ENCODE peak calls at places on chromosomes 7 and 10, in ten cellular contexts. D, V, F, C, Z, E, K, U, N and R are unnamed samples.

GRCh38 chr10:131651674-131652093 is 249.1 kb upstream of the PPP2R2D start:
- DNase-seq in V (no peak), U (no peak), F (no peak), E (no peak), D (peak), C (no peak), N (no peak), Z (peak), K (no peak), R (no peak)

GRCh38 chr7:37901236-37901827 is 15.3 kb downstream of the SFRP4 start:
- DNase-seq in Z (peak), V (peak), U (peak), E (peak), F (peak), N (no peak), D (no peak), C (no peak), K (no peak), R (peak)

GRCh38 chr7:6530626-6531491 is 20.4 kb downstream of the GRID2IP start:
- DNase-seq in E (no peak), V (peak), D (no peak), N (no peak), Z (peak), U (peak), C (peak), F (no peak), K (no peak), R (no peak)

GRCh38 chr10:6486280-6486679 is 93.8 kb downstream of the PRKCQ start:
- DNase-seq in C (no peak), F (no peak), Z (no peak), N (no peak), D (no peak), K (no peak), V (no peak), U (no peak), E (no peak), R (no peak)

GRCh38 chr7:47635091-47636090 is 53.5 kb upstream of the TNS3 start:
- DNase-seq in U (no peak), N (peak), K (no peak), C (no peak), V (peak), E (no peak), D (peak), F (no peak), Z (peak), R (no peak)

GRCh38 chr10:88037623-88038022 is 174.2 kb downstream of the PTEN start:
- DNase-seq in C (no peak), D (no peak), U (no peak), E (no peak), K (no peak), V (no peak), F (no peak), Z (no peak), N (no peak), R (no peak)

GRCh38 chr7:86644282-86645173 is 819 bp downstream of the GRM3 start:
- DNase-seq in C (no peak), K (no peak), F (no peak), U (no peak), V (no peak), N (no peak), D (no peak), E (no peak), Z (peak), R (no peak)

GRCh38 chr10:30396282-30396681 is 37.7 kb upstream of the MAP3K8 start:
- DNase-seq in U (no peak), N (no peak), Z (no peak), D (no peak), V (no peak), E (no peak), K (no peak), C (no peak), F (no peak), R (no peak)

GRCh38 chr10:86363833-86364511 is 2.6 kb downstream of the GRID1 start:
- DNase-seq in Z (no peak), F (no peak), E (no peak), V (no peak), U (peak), C (no peak), N (no peak), D (peak), K (no peak), R (no peak)

GRCh38 chr7:90560730-90561129 is 35.4 kb upstream of the CDK14 start:
- DNase-seq in V (no peak), E (peak), Z (no peak), U (no peak), N (no peak), K (no peak), F (peak), D (no peak), C (no peak), R (no peak)

GRCh38 chr7:130356121-130356759 is 11.6 kb downstream of the CPA5 start:
- DNase-seq in Z (peak), C (no peak), D (peak), E (peak), U (no peak), V (peak), K (no peak), N (no peak), F (peak), R (peak)

GRCh38 chr7:159027803-159028455 is 116.7 kb downstream of the VIPR2 start:
- DNase-seq in C (no peak), F (no peak), V (no peak), D (peak), U (no peak), K (no peak), E (no peak), Z (no peak), N (no peak), R (no peak)

GRCh38 chr7:154777489-154777888 is 225.4 kb downstream of the PAXIP1 start:
- DNase-seq in D (no peak), C (no peak), K (no peak), U (no peak), N (no peak), V (no peak), F (no peak), E (no peak), Z (no peak), R (no peak)

GRCh38 chr7:44693641-44694313 is 54.9 kb upstream of the ZMIZ2 start:
- DNase-seq in N (peak), E (peak), V (no peak), Z (no peak), F (peak), D (no peak), K (no peak), U (no peak), C (no peak), R (peak)

GRCh38 chr10:133012573-133013359 is 70.4 kb upstream of the CFAP46 start:
- DNase-seq in V (no peak), U (no peak), D (peak), N (peak), C (no peak), K (no peak), F (no peak), E (no peak), Z (no peak), R (no peak)

GRCh38 chr7:129949292-129950133 is 3.2 kb downstream of the UBE2H start:
- DNase-seq in N (no peak), Z (peak), K (no peak), E (peak), C (no peak), U (peak), V (peak), F (peak), D (peak), R (peak)

GRCh38 chr10:119521443-119522204 is 20.9 kb downstream of the RGS10 start:
- DNase-seq in Z (no peak), U (no peak), K (no peak), E (peak), F (peak), C (no peak), V (peak), N (no peak), D (no peak), R (no peak)

GRCh38 chr10:17923728-17924127 is 28.0 kb upstream of the SLC39A12 start:
- DNase-seq in D (peak), U (no peak), Z (no peak), N (no peak), V (peak), E (peak), K (no peak), F (peak), C (no peak), R (peak)

GRCh38 chr7:42645906-42646305 is 266.0 kb downstream of the C7orf25 start:
- DNase-seq in U (no peak), E (no peak), K (no peak), V (no peak), N (no peak), D (no peak), F (no peak), C (no peak), Z (no peak), R (no peak)